ENCODE peak calls at places on chromosomes 6 and 20, in eight cellular contexts. C is CD8-positive, alpha-beta T cell; R is AG09319; Q is RWPE2; T is HFFc6; O is RWPE1; A is neural crest cell; L is neural progenitor cell. S is an unnamed sample.
A peak's percentile ranks its signal among the peaks of the same experiment; 100 is the strongest.

GRCh38 chr6:53495496-53495895 is 49.4 kb downstream of the GCLC start:
- DNase-seq in C (no peak), R (no peak), Q (no peak), T (no peak), O (no peak), A (no peak), L (no peak), S (no peak)

GRCh38 chr6:45420909-45421699 is 43.4 kb upstream of the SUPT3H start:
- DNase-seq in C (no peak), R (no peak), Q (no peak), T (no peak), O (no peak), A (no peak), L (no peak), S (no peak)

GRCh38 chr20:59008715-59009336 is 1.8 kb upstream of the CTSZ start:
- DNase-seq in C (no peak), R (no peak), Q (peak; percentile 63), T (no peak), O (no peak), A (no peak), L (no peak), S (no peak)

GRCh38 chr6:150720774-150721233 is 121.1 kb downstream of the PLEKHG1 start:
- DNase-seq in C (no peak), R (no peak), Q (no peak), T (no peak), O (peak; percentile 76), A (peak; percentile 37), L (peak; percentile 67), S (peak; percentile 74)

GRCh38 chr6:134352786-134353480 is 35.0 kb upstream of the SGK1 start:
- DNase-seq in C (no peak), R (no peak), Q (no peak), T (peak; percentile 73), O (no peak), A (no peak), L (peak; percentile 9), S (no peak)

GRCh38 chr20:3340443-3340842 is 67.0 kb downstream of the DNAAF9 start:
- DNase-seq in C (no peak), R (peak; percentile 42), Q (no peak), T (no peak), O (no peak), A (no peak), L (no peak), S (no peak)

GRCh38 chr6:81763968-81764367 is 11.5 kb upstream of the TENT5A start:
- DNase-seq in C (no peak), R (no peak), Q (no peak), T (no peak), O (no peak), A (no peak), L (no peak), S (no peak)

GRCh38 chr6:38933426-38933825 is 115.2 kb upstream of the GLP1R start:
- DNase-seq in C (no peak), R (no peak), Q (no peak), T (peak; percentile 25), O (peak; percentile 49), A (no peak), L (no peak), S (no peak)

GRCh38 chr6:34934516-34934915 is 45.5 kb downstream of the ANKS1A start:
- DNase-seq in C (no peak), R (no peak), Q (no peak), T (no peak), O (peak; percentile 16), A (no peak), L (no peak), S (no peak)

GRCh38 chr6:109912136-109912535 is 66.0 kb upstream of the GPR6 start:
- DNase-seq in C (no peak), R (no peak), Q (no peak), T (no peak), O (no peak), A (no peak), L (no peak), S (no peak)

GRCh38 chr20:24658920-24659660 is 189.7 kb downstream of the SYNDIG1 start:
- DNase-seq in C (no peak), R (no peak), Q (no peak), T (no peak), O (no peak), A (no peak), L (no peak), S (no peak)

GRCh38 chr20:6613280-6613861 is 154.1 kb upstream of the BMP2 start:
- DNase-seq in C (no peak), R (no peak), Q (no peak), T (no peak), O (peak; percentile 52), A (no peak), L (no peak), S (no peak)

GRCh38 chr20:34235875-34236274 is 5.3 kb upstream of the ASIP start:
- DNase-seq in C (no peak), R (no peak), Q (no peak), T (no peak), O (no peak), A (no peak), L (no peak), S (no peak)

GRCh38 chr20:34232494-34233087 is 8.6 kb upstream of the ASIP start:
- DNase-seq in C (no peak), R (no peak), Q (no peak), T (no peak), O (no peak), A (no peak), L (no peak), S (no peak)

GRCh38 chr20:34233687-34234086 is 7.5 kb upstream of the ASIP start:
- DNase-seq in C (no peak), R (no peak), Q (no peak), T (no peak), O (no peak), A (no peak), L (no peak), S (no peak)

GRCh38 chr20:34231634-34232033 is 9.6 kb upstream of the ASIP start:
- DNase-seq in C (no peak), R (no peak), Q (no peak), T (no peak), O (no peak), A (no peak), L (no peak), S (no peak)
- TF ChIP-seq CTCF in C (no peak), R (no peak), Q (no peak), T (no peak), O (no peak), A (no peak), L (no peak), S (no peak)

DNA sequence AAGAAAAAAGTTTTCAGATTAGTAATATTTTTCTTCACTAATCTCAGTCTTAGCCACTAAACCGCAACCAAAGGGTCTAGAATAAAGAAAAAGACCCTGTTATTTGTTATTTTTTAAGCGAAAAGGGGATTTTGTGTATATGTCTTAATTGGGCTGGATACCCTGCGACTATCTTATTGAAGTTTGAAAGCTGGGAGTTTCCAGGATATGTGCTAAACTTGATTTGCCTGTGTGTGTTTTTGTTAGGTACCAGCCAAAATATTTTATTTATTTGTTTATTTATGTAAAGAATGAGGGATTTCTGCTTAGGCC is 52.4 kb downstream of the TNFAIP3 start:
- DNase-seq in C (no peak), R (no peak), Q (no peak), T (no peak), O (no peak), A (no peak), L (no peak), S (no peak)
- TF ChIP-seq CTCF in C (no peak), R (no peak), Q (no peak), T (no peak), O (no peak), A (no peak), L (no peak), S (no peak)

GRCh38 chr20:8443464-8444072 is 311.5 kb downstream of the PLCB1 start:
- DNase-seq in C (no peak), R (no peak), Q (no peak), T (no peak), O (no peak), A (no peak), L (no peak), S (no peak)
- TF ChIP-seq CTCF in C (no peak), R (no peak), Q (no peak), T (peak; percentile 52), O (no peak), A (no peak), L (peak; percentile 13), S (no peak)

DNA sequence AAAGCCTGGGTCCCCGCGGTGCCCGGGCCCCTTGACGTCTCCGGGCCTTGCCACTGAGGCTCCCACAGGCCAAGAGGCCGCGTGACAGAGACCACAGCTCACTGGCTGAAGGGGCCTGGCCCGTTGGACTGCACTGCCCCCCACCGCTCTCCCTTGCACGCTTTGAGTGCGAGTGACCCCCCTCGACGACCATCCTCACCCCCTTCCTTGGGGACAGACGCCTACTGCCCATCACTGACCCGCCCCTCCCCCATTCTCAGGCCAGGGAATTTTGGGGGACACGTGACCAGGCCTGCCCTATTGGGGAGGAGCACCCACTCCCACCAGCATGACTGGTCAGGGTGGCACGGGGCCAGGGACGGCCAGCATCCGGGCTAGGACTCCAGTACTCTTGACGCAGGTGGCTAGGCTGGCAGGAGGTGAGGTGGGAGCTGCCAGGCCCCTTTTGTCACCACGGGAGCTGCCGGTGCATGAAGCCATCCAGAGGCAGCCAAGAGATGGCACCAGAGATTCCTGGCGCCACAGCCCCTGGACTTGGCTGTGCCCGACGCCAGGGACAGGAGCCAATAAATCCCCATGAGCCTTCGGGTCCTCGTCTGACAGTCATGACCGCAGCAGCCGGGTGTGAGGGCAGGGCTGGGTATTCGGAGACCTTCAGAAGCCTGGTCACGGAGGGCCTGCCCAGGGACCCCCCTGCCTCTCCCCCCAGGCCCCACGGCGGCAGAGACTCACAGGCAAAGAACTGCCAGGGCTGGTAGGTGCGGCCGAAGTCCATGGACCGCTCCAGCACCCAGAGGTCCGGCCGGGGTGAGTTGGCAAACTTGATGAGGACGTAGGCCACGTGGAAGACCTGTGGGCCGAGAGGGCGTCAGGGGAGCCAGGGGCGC is 14.5 kb downstream of the LAMA5 start:
- DNase-seq in C (no peak), R (no peak), Q (peak; percentile 92), T (no peak), O (peak; percentile 86), A (no peak), L (no peak), S (no peak)
- TF ChIP-seq CTCF in C (no peak), R (no peak), Q (peak; percentile 84), T (no peak), O (peak; percentile 86), A (no peak), L (no peak), S (no peak)

GRCh38 chr20:63782051-63782471 is 42.5 kb downstream of the SLC2A4RG start:
- DNase-seq in C (peak; percentile 71), R (no peak), Q (peak; percentile 80), T (no peak), O (no peak), A (no peak), L (no peak), S (no peak)

GRCh38 chr20:63777614-63778013 is 38.0 kb downstream of the SLC2A4RG start:
- DNase-seq in C (no peak), R (no peak), Q (no peak), T (no peak), O (no peak), A (no peak), L (no peak), S (no peak)

GRCh38 chr20:63778034-63778752 is 38.6 kb downstream of the SLC2A4RG start:
- DNase-seq in C (no peak), R (no peak), Q (no peak), T (peak; percentile 18), O (peak; percentile 59), A (no peak), L (no peak), S (no peak)

GRCh38 chr20:63781181-63781580 is 41.6 kb downstream of the SLC2A4RG start:
- DNase-seq in C (no peak), R (no peak), Q (no peak), T (no peak), O (no peak), A (no peak), L (no peak), S (no peak)

GRCh38 chr20:63778857-63779256 is 39.3 kb downstream of the SLC2A4RG start:
- DNase-seq in C (no peak), R (no peak), Q (no peak), T (no peak), O (no peak), A (no peak), L (no peak), S (no peak)
- TF ChIP-seq CTCF in C (no peak), R (no peak), Q (no peak), T (peak; percentile 16), O (no peak), A (no peak), L (no peak), S (no peak)

S was measured in GM13976.